ENCODE peak calls at places on chromosomes 3 and 15, in five cellular contexts. B is trophoblast cell, X is neuronal stem cell, F is H9, S is IMR-90. N is an unnamed sample.

GRCh38 chr3:150335631-150336030 is 72.5 kb upstream of the TSC22D2 start:
- DNase-seq in X (no peak), F (no peak), B (no peak), S (no peak), N (no peak)

GRCh38 chr3:194424953-194425352 is 25.9 kb upstream of the GP5 start:
- DNase-seq in X (no peak), S (no peak), B (no peak), F (no peak), N (no peak)

GRCh38 chr15:75051161-75051560 is 27.8 kb downstream of the PPCDC start:
- DNase-seq in F (no peak), X (no peak), S (no peak), B (no peak), N (no peak)

GRCh38 chr15:65512807-65513416 is 4.6 kb downstream of the DPP8 start:
- DNase-seq in S (no peak), B (no peak), X (no peak), F (no peak), N (no peak)

GRCh38 chr3:141782386-141782932 is 19.3 kb downstream of the GRK7 start:
- DNase-seq in B (no peak), S (no peak), X (no peak), F (no peak), N (peak; percentile 77)

GRCh38 chr15:73716417-73716816 is 32.2 kb downstream of the CD276 start:
- DNase-seq in X (no peak), S (no peak), F (no peak), B (no peak), N (no peak)

GRCh38 chr3:67648701-67649100 is 5.7 kb downstream of the SUCLG2 start:
- DNase-seq in S (peak; percentile 58), B (no peak), X (no peak), F (no peak), N (no peak)

GRCh38 chr3:136938334-136938733 is 19.4 kb upstream of the IL20RB start:
- DNase-seq in F (no peak), X (no peak), B (peak; percentile 10), S (peak; percentile 65), N (no peak)

GRCh38 chr3:100170492-100170891 is 56.2 kb upstream of the FILIP1L start:
- DNase-seq in S (no peak), B (no peak), F (no peak), X (no peak), N (no peak)

DNA sequence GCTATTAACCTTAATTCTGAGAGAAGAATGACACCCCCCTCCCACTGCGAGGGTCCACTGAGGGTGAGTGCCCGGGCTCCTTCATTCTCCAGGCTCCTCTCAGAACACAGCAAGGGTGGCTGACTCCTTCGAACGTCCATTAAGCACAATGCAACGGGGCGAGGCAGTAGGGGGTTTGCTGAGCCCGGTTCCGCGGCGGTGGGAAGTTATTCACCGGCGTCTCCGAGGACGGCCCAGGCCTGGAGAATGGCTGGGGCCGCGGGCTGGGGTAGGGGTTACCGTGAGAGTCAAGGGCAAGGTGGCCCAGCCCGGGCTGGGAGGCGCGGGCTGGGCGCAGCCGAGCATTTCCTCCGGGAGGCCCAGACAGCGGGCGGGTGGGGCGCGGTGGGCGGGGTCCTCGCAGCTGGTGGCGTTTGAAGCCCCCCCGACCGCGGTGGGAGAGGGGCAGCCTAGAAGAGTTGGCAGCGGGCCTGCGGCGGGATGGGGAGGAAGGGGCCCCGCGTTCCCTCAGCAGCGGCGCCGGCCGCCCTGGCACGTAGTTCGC is 1.1 kb upstream of the KLF13 start:
- DNase-seq in F (no peak), S (peak; percentile 6), B (no peak), X (no peak), N (peak; percentile 29)
- H3K4ac ChIP-seq in F (no peak overlapping the region), S (peak overlapping the region; percentile 77), B (peak overlapping the region; percentile 50), X (peak overlapping the region; percentile 14), N (peak overlapping the region; percentile 22)

GRCh38 chr3:187295635-187296034 is 4.1 kb upstream of the MASP1 start:
- DNase-seq in B (no peak), X (no peak), S (no peak), F (no peak), N (peak; percentile 59)

GRCh38 chr3:187292186-187292585 is 649 bp upstream of the MASP1 start:
- DNase-seq in B (no peak), F (no peak), S (no peak), X (no peak), N (no peak)

GRCh38 chr3:187293514-187293870 is 2.0 kb upstream of the MASP1 start:
- DNase-seq in F (no peak), S (no peak), B (no peak), X (no peak), N (no peak)

GRCh38 chr3:187292631-187293513 is 1.3 kb upstream of the MASP1 start:
- DNase-seq in B (no peak), X (no peak), S (peak; percentile 48), F (no peak), N (no peak)

DNA sequence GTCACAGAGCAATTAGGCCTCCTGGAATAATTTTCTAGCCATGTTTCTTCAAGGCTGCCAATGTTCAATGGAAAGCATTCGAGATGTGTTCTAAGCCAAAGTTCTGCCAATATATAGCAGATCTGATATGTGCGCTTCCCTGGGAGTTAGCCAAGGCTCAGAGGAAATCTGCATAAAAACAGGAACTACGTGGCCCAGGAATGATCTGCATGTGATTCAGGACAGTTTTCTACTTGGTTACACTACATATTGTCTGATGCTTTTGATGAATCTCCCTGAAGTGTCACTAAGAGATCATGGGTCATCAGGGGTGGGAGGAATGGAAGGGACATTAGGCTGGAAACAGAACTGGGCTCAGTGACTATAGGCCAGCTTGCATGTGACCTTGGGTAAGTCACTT is 2.4 kb upstream of the MASP1 start:
- DNase-seq in S (no peak), F (no peak), X (no peak), B (no peak), N (no peak)
- H3K18ac ChIP-seq in S (peak overlapping the region; percentile 98), F (no peak overlapping the region), X (no peak overlapping the region), B (no peak overlapping the region), N (no peak overlapping the region)

GRCh38 chr3:170766823-170767575 is 103.0 kb downstream of the RPL22L1 start:
- DNase-seq in F (no peak), B (no peak), X (no peak), S (no peak), N (no peak)

GRCh38 chr3:170765419-170766078 is 104.4 kb downstream of the RPL22L1 start:
- DNase-seq in S (no peak), F (no peak), X (no peak), B (no peak), N (no peak)

GRCh38 chr3:170768334-170768801 is 101.6 kb downstream of the RPL22L1 start:
- DNase-seq in S (peak; percentile 71), B (no peak), X (no peak), F (no peak), N (no peak)

GRCh38 chr3:170767576-170767941 is 102.4 kb downstream of the RPL22L1 start:
- DNase-seq in S (no peak), F (no peak), B (no peak), X (no peak), N (peak; percentile 73)

GRCh38 chr3:170766253-170766652 is 103.7 kb downstream of the RPL22L1 start:
- DNase-seq in S (no peak), B (no peak), X (no peak), F (no peak), N (no peak)
- H3K4ac ChIP-seq in S (peak overlapping the region; percentile 92), B (no peak overlapping the region), X (no peak overlapping the region), F (no peak overlapping the region), N (no peak overlapping the region)

GRCh38 chr3:173395073-173395411 is 2.5 kb upstream of the NLGN1 start:
- DNase-seq in B (peak; percentile 68), F (no peak), S (no peak), X (no peak), N (peak; percentile 80)
- H3K18ac ChIP-seq in B (no peak overlapping the region), F (peak overlapping the region; percentile 58), S (no peak overlapping the region), X (peak overlapping the region; percentile 79), N (peak overlapping the region; percentile 13)

DNA sequence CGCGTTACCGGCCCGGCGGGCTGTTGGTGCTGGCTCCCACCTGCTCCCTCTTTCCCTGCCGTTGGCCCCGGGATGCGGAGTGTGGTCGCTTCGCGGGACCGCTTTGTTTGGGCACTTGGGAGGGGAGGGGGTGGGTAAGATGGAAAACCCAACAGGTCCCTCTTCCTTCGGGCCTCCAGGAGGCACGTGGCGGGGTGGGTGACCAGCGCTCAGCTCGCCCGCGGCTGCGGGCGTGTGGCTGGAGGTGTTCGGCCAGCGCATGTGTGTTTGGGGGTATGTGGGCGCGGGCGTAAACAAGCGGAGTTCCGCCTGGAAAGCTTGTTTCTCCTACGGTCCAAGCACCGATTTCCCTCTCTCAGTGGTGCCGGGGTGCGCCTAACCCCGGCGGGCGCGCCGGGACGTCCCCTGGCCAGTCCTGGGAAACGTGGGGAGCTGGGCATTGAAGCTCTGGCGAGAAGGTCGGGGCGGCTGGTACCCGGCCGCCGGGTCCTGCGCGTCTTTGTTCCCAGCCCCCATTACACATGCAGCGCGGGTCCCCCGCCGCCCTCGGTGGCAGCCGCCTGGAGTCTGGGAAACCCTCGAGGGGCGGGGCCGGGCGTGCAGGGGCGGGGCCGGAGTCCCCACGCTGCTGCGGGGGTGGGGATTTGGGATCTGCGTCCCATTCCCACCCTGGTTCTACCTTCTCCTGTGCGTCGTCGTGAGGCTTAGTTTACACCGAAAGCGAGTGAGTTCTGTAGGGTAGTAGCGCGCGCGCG is 1.4 kb downstream of the ACVR2B start:
- DNase-seq in B (peak; percentile 42), X (peak; percentile 82), F (peak; percentile 89), S (peak; percentile 27), N (peak; percentile 85)
- H3K4ac ChIP-seq in B (peak overlapping the region; percentile 50), X (no peak overlapping the region), F (peak overlapping the region; percentile 5), S (peak overlapping the region; percentile 20), N (peak overlapping the region; percentile 85)

GRCh38 chr3:60760145-60760544 is 491.1 kb downstream of the FHIT start:
- DNase-seq in F (no peak), X (no peak), B (no peak), S (no peak), N (no peak)
- H3K18ac ChIP-seq in F (no peak overlapping the region), X (no peak overlapping the region), B (no peak overlapping the region), S (no peak overlapping the region), N (no peak overlapping the region)

N was measured in mesendoderm.